ENCODE peak calls at places on chromosomes 2 and 18, in six cellular contexts. One of them, this sample, is unnamed.

GRCh38 chr2:145555360-145555759 is 1035.4 kb upstream of the ZEB2 start:
- ATAC-seq in natural killer cell: no peak
- ATAC-seq in Right ventricle myocardium superior: no peak
- ATAC-seq in gastroesophageal sphincter: no peak
- ATAC-seq in CD4-positive, alpha-beta T cell: no peak
- ATAC-seq in T-cell: no peak
- ATAC-seq in this sample: no peak

GRCh38 chr2:105510761-105511669 is 112.2 kb upstream of the FHL2 start:
- ATAC-seq in Right ventricle myocardium superior: no peak
- ATAC-seq in T-cell: no peak
- ATAC-seq in natural killer cell: no peak
- ATAC-seq in gastroesophageal sphincter: no peak
- ATAC-seq in CD4-positive, alpha-beta T cell: no peak
- ATAC-seq in this sample: no peak

GRCh38 chr2:79585701-79586428 is 73.0 kb downstream of the CTNNA2 start:
- ATAC-seq in T-cell: no peak
- ATAC-seq in Right ventricle myocardium superior: no peak
- ATAC-seq in CD4-positive, alpha-beta T cell: no peak
- ATAC-seq in natural killer cell: no peak
- ATAC-seq in gastroesophageal sphincter: no peak
- ATAC-seq in this sample: no peak

GRCh38 chr2:118634876-118635275 is 212.6 kb downstream of the EN1 start:
- ATAC-seq in gastroesophageal sphincter: no peak
- ATAC-seq in Right ventricle myocardium superior: no peak
- ATAC-seq in T-cell: no peak
- ATAC-seq in natural killer cell: no peak
- ATAC-seq in CD4-positive, alpha-beta T cell: no peak
- ATAC-seq in this sample: no peak

GRCh38 chr18:3604260-3604625 is 154.3 kb downstream of the TGIF1 start:
- ATAC-seq in Right ventricle myocardium superior: no peak
- ATAC-seq in CD4-positive, alpha-beta T cell: peak
- ATAC-seq in T-cell: peak
- ATAC-seq in natural killer cell: peak
- ATAC-seq in gastroesophageal sphincter: no peak
- ATAC-seq in this sample: peak

GRCh38 chr2:226977775-226978190 is 141.9 kb downstream of the RHBDD1 start:
- ATAC-seq in CD4-positive, alpha-beta T cell: no peak
- ATAC-seq in gastroesophageal sphincter: no peak
- ATAC-seq in natural killer cell: no peak
- ATAC-seq in Right ventricle myocardium superior: no peak
- ATAC-seq in T-cell: no peak
- ATAC-seq in this sample: no peak

GRCh38 chr2:74472945-74473258 is 422 bp upstream of the MRPL53 start:
- ATAC-seq in T-cell: no peak
- ATAC-seq in natural killer cell: no peak
- ATAC-seq in Right ventricle myocardium superior: peak
- ATAC-seq in CD4-positive, alpha-beta T cell: no peak
- ATAC-seq in gastroesophageal sphincter: peak
- ATAC-seq in this sample: no peak

GRCh38 chr18:11581286-11581685 is 28.1 kb upstream of the SLC35G4 start:
- ATAC-seq in CD4-positive, alpha-beta T cell: no peak
- ATAC-seq in gastroesophageal sphincter: no peak
- ATAC-seq in Right ventricle myocardium superior: no peak
- ATAC-seq in natural killer cell: no peak
- ATAC-seq in T-cell: no peak
- ATAC-seq in this sample: no peak

GRCh38 chr2:24576146-24576545 is 85.1 kb downstream of the NCOA1 start:
- ATAC-seq in T-cell: no peak
- ATAC-seq in Right ventricle myocardium superior: no peak
- ATAC-seq in natural killer cell: peak
- ATAC-seq in CD4-positive, alpha-beta T cell: no peak
- ATAC-seq in gastroesophageal sphincter: no peak
- ATAC-seq in this sample: peak

GRCh38 chr18:2914844-2915243 is 68.0 kb downstream of the EMILIN2 start:
- ATAC-seq in T-cell: no peak
- ATAC-seq in gastroesophageal sphincter: peak
- ATAC-seq in Right ventricle myocardium superior: peak
- ATAC-seq in natural killer cell: no peak
- ATAC-seq in CD4-positive, alpha-beta T cell: no peak
- ATAC-seq in this sample: no peak

GRCh38 chr2:218605438-218605837 is 2.3 kb upstream of the PLCD4 start:
- ATAC-seq in CD4-positive, alpha-beta T cell: no peak
- ATAC-seq in T-cell: no peak
- ATAC-seq in gastroesophageal sphincter: no peak
- ATAC-seq in Right ventricle myocardium superior: peak
- ATAC-seq in natural killer cell: no peak
- ATAC-seq in this sample: no peak

GRCh38 chr2:143581134-143581533 is 451.9 kb downstream of the ARHGAP15 start:
- ATAC-seq in CD4-positive, alpha-beta T cell: no peak
- ATAC-seq in gastroesophageal sphincter: no peak
- ATAC-seq in natural killer cell: no peak
- ATAC-seq in Right ventricle myocardium superior: no peak
- ATAC-seq in T-cell: no peak
- ATAC-seq in this sample: peak

GRCh38 chr2:17877811-17878221 is 651 bp upstream of the KCNS3 start:
- ATAC-seq in Right ventricle myocardium superior: peak
- ATAC-seq in gastroesophageal sphincter: peak
- ATAC-seq in T-cell: no peak
- ATAC-seq in natural killer cell: no peak
- ATAC-seq in CD4-positive, alpha-beta T cell: no peak
- ATAC-seq in this sample: peak

GRCh38 chr2:180705122-180705521 is 275.3 kb upstream of the UBE2E3 start:
- ATAC-seq in T-cell: no peak
- ATAC-seq in natural killer cell: no peak
- ATAC-seq in gastroesophageal sphincter: no peak
- ATAC-seq in Right ventricle myocardium superior: no peak
- ATAC-seq in CD4-positive, alpha-beta T cell: no peak
- ATAC-seq in this sample: no peak

GRCh38 chr2:191274404-191274803 is 29.2 kb downstream of the MYO1B start:
- ATAC-seq in natural killer cell: no peak
- ATAC-seq in gastroesophageal sphincter: no peak
- ATAC-seq in Right ventricle myocardium superior: no peak
- ATAC-seq in T-cell: no peak
- ATAC-seq in CD4-positive, alpha-beta T cell: no peak
- ATAC-seq in this sample: no peak

GRCh38 chr18:29616885-29617284 is 1425.7 kb downstream of the DSC3 start:
- ATAC-seq in natural killer cell: no peak
- ATAC-seq in Right ventricle myocardium superior: peak
- ATAC-seq in T-cell: no peak
- ATAC-seq in CD4-positive, alpha-beta T cell: no peak
- ATAC-seq in gastroesophageal sphincter: no peak
- ATAC-seq in this sample: no peak

GRCh38 chr2:240136671-240137292 is 677 bp upstream of the COPS9 start:
- ATAC-seq in natural killer cell: peak
- ATAC-seq in T-cell: peak
- ATAC-seq in CD4-positive, alpha-beta T cell: peak
- ATAC-seq in Right ventricle myocardium superior: peak
- ATAC-seq in gastroesophageal sphincter: no peak
- ATAC-seq in this sample: peak

GRCh38 chr2:31079665-31080064 is 58.6 kb downstream of the GALNT14 start:
- ATAC-seq in CD4-positive, alpha-beta T cell: no peak
- ATAC-seq in Right ventricle myocardium superior: no peak
- ATAC-seq in gastroesophageal sphincter: no peak
- ATAC-seq in T-cell: no peak
- ATAC-seq in natural killer cell: no peak
- ATAC-seq in this sample: no peak

This sample was measured in activated T-helper 17 cell treated with anti-CD3 and anti-CD28 coated beads, Interleukin-2, amount 50 U/mL, for 72 hours.